ENCODE peak calls at places on chromosomes 3 and 15, in five cellular contexts. F is naive thymus-derived CD4-positive, alpha-beta T cell; U is effector memory CD4-positive, alpha-beta T cell; G is right cardiac atrium; V is neuronal stem cell. W is an unnamed sample.

GRCh38 chr3:170670504-170670903 is 84.6 kb upstream of the SLC7A14 start:
- DNase-seq in F (no peak), U (no peak), G (no peak), V (no peak), W (no peak)

GRCh38 chr3:9396301-9396631 is 1.1 kb upstream of the SETD5 start:
- DNase-seq in F (peak; percentile 78), U (peak; percentile 73), G (no peak), V (no peak), W (peak; percentile 89)

GRCh38 chr3:55165704-55166103 is 237.8 kb upstream of the LRTM1 start:
- DNase-seq in F (no peak), U (no peak), G (no peak), V (no peak), W (no peak)

GRCh38 chr3:115512565-115513410 is 110.5 kb upstream of the GAP43 start:
- DNase-seq in F (peak; percentile 9), U (no peak), G (peak; percentile 58), V (peak; percentile 70), W (peak; percentile 26)

GRCh38 chr3:414063-414462 is 217.5 kb downstream of the CHL1 start:
- DNase-seq in F (no peak), U (no peak), G (no peak), V (no peak), W (no peak)

GRCh38 chr3:192482809-192483208 is 244.5 kb downstream of the FGF12 start:
- DNase-seq in F (no peak), U (no peak), G (no peak), V (no peak), W (no peak)

GRCh38 chr3:171013822-171014748 is 12.4 kb downstream of the SLC2A2 start:
- DNase-seq in F (no peak), U (no peak), G (no peak), V (no peak), W (no peak)

GRCh38 chr3:38130631-38131065 is 6.3 kb downstream of the ACAA1 start:
- DNase-seq in F (no peak), U (no peak), G (no peak), V (no peak), W (no peak)

GRCh38 chr3:170734737-170735070 is 135.3 kb downstream of the RPL22L1 start:
- DNase-seq in F (no peak), U (no peak), G (no peak), V (no peak), W (no peak)

GRCh38 chr15:22265056-22265945 is 185.0 kb downstream of the OR4M2 start:
- DNase-seq in F (peak; percentile 14), U (no peak), G (no peak), V (no peak), W (no peak)

GRCh38 chr15:64379216-64379960 is 1.9 kb downstream of the PCLAF start:
- DNase-seq in F (no peak), U (no peak), G (no peak), V (no peak), W (no peak)

GRCh38 chr3:16240229-16241023 is 24.3 kb downstream of the DPH3 start:
- DNase-seq in F (no peak), U (no peak), G (no peak), V (no peak), W (no peak)

GRCh38 chr3:98778852-98779379 is 15.8 kb downstream of the ST3GAL6 start:
- DNase-seq in F (no peak), U (no peak), G (no peak), V (no peak), W (peak; percentile 21)

GRCh38 chr3:51938780-51939425 is 2.8 kb downstream of the RRP9 start:
- DNase-seq in F (no peak), U (no peak), G (no peak), V (no peak), W (peak; percentile 20)

GRCh38 chr3:101941253-101942039 is 92.1 kb downstream of the NFKBIZ start:
- DNase-seq in F (no peak), U (no peak), G (no peak), V (no peak), W (no peak)

GRCh38 chr15:88331291-88331690 is 74.8 kb upstream of the NTRK3 start:
- DNase-seq in F (no peak), U (no peak), G (peak; percentile 46), V (peak; percentile 70), W (no peak)

GRCh38 chr3:64945171-64945684 is 257.4 kb upstream of the ADAMTS9 start:
- DNase-seq in F (no peak), U (no peak), G (peak; percentile 55), V (peak; percentile 83), W (no peak)

GRCh38 chr15:57146394-57147140 is 228.1 kb downstream of the TCF12 start:
- DNase-seq in F (peak; percentile 14), U (no peak), G (no peak), V (no peak), W (no peak)

GRCh38 chr15:41698779-41699178 is 38.6 kb downstream of the MGA start:
- DNase-seq in F (no peak), U (no peak), G (no peak), V (no peak), W (no peak)

GRCh38 chr3:126076140-126076539 is 7.8 kb downstream of the SLC41A3 start:
- DNase-seq in F (no peak), U (no peak), G (no peak), V (no peak), W (no peak)

GRCh38 chr3:115469649-115470048 is 153.7 kb upstream of the GAP43 start:
- DNase-seq in F (no peak), U (no peak), G (no peak), V (no peak), W (no peak)

GRCh38 chr15:74369084-74369745 is 1.8 kb upstream of the CYP11A1 start:
- DNase-seq in F (no peak), U (no peak), G (no peak), V (no peak), W (no peak)

GRCh38 chr15:22844421-22845288 is 6.2 kb downstream of the NIPA2 start:
- DNase-seq in F (no peak), U (no peak), G (no peak), V (no peak), W (no peak)

GRCh38 chr3:3127432-3128010 is 781 bp downstream of the TRNT1 start:
- DNase-seq in F (no peak), U (no peak), G (no peak), V (no peak), W (no peak)

GRCh38 chr15:74776851-74777768 is 4.8 kb upstream of the CSK start:
- DNase-seq in F (peak; percentile 70), U (peak; percentile 45), G (peak; percentile 64), V (no peak), W (no peak)

GRCh38 chr3:119181765-119182164 is 8.4 kb downstream of the UPK1B start:
- DNase-seq in F (no peak), U (no peak), G (no peak), V (no peak), W (no peak)

GRCh38 chr3:20055020-20055775 is 15.0 kb downstream of the KAT2B start:
- DNase-seq in F (no peak), U (no peak), G (no peak), V (no peak), W (no peak)

GRCh38 chr3:15634671-15635661 is 33.4 kb downstream of the BTD start:
- DNase-seq in F (no peak), U (no peak), G (peak; percentile 53), V (no peak), W (no peak)

GRCh38 chr15:32844118-32844711 is 126.4 kb downstream of the GREM1 start:
- DNase-seq in F (no peak), U (no peak), G (no peak), V (no peak), W (no peak)

GRCh38 chr15:93072440-93073394 is 16.3 kb downstream of the RGMA start:
- DNase-seq in F (no peak), U (no peak), G (peak; percentile 95), V (peak; percentile 87), W (peak; percentile 94)

GRCh38 chr15:93071469-93071891 is 17.5 kb downstream of the RGMA start:
- DNase-seq in F (no peak), U (no peak), G (no peak), V (no peak), W (no peak)

GRCh38 chr15:93073465-93073952 is 15.5 kb downstream of the RGMA start:
- DNase-seq in F (no peak), U (no peak), G (peak; percentile 73), V (no peak), W (no peak)

GRCh38 chr15:93070901-93071300 is 18.1 kb downstream of the RGMA start:
- DNase-seq in F (no peak), U (no peak), G (no peak), V (no peak), W (no peak)

DNA sequence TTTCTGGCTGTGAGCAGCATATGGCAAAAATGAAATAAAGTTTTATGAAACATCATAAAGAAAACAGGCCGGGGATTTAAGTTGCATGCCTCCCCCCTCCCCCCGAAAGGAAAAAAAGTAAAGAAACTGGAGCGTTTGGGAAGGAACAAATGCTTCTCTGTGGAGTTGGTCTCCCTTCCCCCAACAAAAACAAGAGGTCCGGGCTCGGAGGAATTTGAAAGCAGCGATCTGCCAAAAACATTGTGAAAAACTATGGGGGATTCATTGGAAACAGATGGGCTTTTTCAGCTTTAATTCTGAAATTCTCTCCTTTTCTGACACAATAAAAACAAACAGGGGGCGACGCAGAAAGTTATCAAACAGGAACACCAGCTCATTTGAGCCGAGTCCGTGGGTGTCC is 17.0 kb downstream of the RGMA start:
- DNase-seq in F (no peak), U (no peak), G (no peak), V (no peak), W (no peak)
- H3K27ac ChIP-seq in F (no peak overlapping the region), U (no peak overlapping the region), G (peak overlapping the region; percentile 13), V (peak overlapping the region; percentile 68), W (peak overlapping the region; percentile 48)

GRCh38 chr15:69668049-69668705 is 215.6 kb downstream of the RPLP1 start:
- DNase-seq in F (no peak), U (no peak), G (no peak), V (no peak), W (no peak)
- H3K27me3 ChIP-seq in F (no peaks in the 10 kb centered on the region), U (no peaks in the 10 kb centered on the region), G (no peaks in the 10 kb centered on the region), V (peaks cover 20% of the 10 kb centered on the region), W (no peaks in the 10 kb centered on the region)

GRCh38 chr3:188867691-188868090 is 304.1 kb upstream of the TPRG1 start:
- DNase-seq in F (no peak), U (no peak), G (no peak), V (no peak), W (no peak)
- H3K4me3 ChIP-seq in F (no peak overlapping the region), U (no peak overlapping the region), G (no peak overlapping the region), V (no peak overlapping the region), W (no peak overlapping the region)

DNA sequence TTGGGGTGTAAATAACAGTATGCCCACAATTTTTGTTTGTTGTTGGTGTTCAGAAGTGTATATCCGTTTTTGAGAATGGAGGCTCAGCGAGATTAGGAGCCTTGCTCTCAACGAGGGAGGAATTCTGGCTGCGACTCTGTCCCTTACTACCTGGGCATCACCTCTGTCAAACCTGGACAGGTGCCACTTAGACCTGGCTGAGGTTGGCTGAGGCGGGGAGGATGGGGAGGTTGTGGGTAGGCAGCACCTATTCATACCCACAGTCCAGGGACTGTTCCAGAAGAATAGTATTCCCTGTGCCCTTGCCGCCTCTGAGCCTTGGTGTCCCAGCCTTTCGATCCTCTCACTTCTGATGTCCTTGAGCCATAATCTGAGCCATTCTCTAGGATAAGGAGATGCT is 99.9 kb downstream of the LINGO1 start:
- DNase-seq in F (no peak), U (no peak), G (no peak), V (no peak), W (no peak)
- H3K27ac ChIP-seq in F (no peak overlapping the region), U (no peak overlapping the region), G (no peak overlapping the region), V (no peak overlapping the region), W (no peak overlapping the region)